ENCODE peak calls at places on chromosomes 13 and 19, in nine cellular contexts. K, Z, U, N, L, D, O, J and T are unnamed samples.

GRCh38 chr19:10260141-10260584 is 8.1 kb downstream of the MRPL4 start:
- DNase-seq in O (no peak), D (no peak), K (no peak), Z (no peak), L (no peak), U (no peak), N (no peak), J (no peak), T (peak; percentile 44)

GRCh38 chr13:48264052-48264451 is 31.0 kb downstream of the ITM2B start:
- DNase-seq in J (no peak), N (no peak), O (no peak), K (no peak), L (no peak), D (no peak), U (no peak), Z (no peak), T (no peak)

GRCh38 chr19:48480476-48481190 is 11.5 kb downstream of the CYTH2 start:
- DNase-seq in L (no peak), K (no peak), D (peak; percentile 90), U (peak; percentile 61), Z (no peak), O (no peak), N (no peak), J (no peak), T (no peak)

GRCh38 chr19:46372901-46373572 is 26.1 kb downstream of the PPP5C start:
- DNase-seq in Z (peak; percentile 64), J (no peak), D (peak; percentile 30), K (peak; percentile 74), O (peak; percentile 84), U (no peak), L (no peak), N (peak; percentile 24), T (no peak)

GRCh38 chr19:39145180-39145953 is 19.8 kb downstream of the PAK4 start:
- DNase-seq in L (no peak), O (no peak), D (no peak), N (no peak), J (no peak), U (peak; percentile 42), K (no peak), Z (no peak), T (no peak)

GRCh38 chr13:97224544-97225324 is 2.6 kb downstream of the MBNL2 start:
- DNase-seq in D (no peak), K (no peak), O (no peak), L (no peak), N (peak; percentile 85), U (no peak), J (no peak), Z (no peak), T (peak; percentile 70)

GRCh38 chr19:8445488-8446001 is 770 bp downstream of the HNRNPM start:
- DNase-seq in N (peak; percentile 80), Z (peak; percentile 76), K (no peak), J (no peak), L (no peak), O (no peak), D (peak; percentile 92), U (peak; percentile 31), T (peak; percentile 67)

GRCh38 chr19:51372021-51372648 is 319 bp downstream of the NKG7 start:
- DNase-seq in Z (no peak), D (no peak), J (no peak), O (no peak), K (no peak), N (no peak), L (no peak), U (no peak), T (no peak)

GRCh38 chr13:40155176-40155575 is 499.7 kb downstream of the COG6 start:
- DNase-seq in D (no peak), U (no peak), O (no peak), Z (no peak), L (no peak), K (no peak), J (no peak), N (no peak), T (no peak)

GRCh38 chr19:33389574-33390119 is 16.1 kb downstream of the CEBPG start:
- DNase-seq in U (no peak), D (peak; percentile 68), O (no peak), J (no peak), L (peak; percentile 12), K (no peak), Z (peak; percentile 77), N (peak; percentile 67), T (no peak)

GRCh38 chr13:113879506-113880360 is 15.9 kb upstream of the GAS6 start:
- DNase-seq in J (no peak), U (peak; percentile 4), K (no peak), Z (no peak), O (no peak), N (no peak), L (no peak), D (no peak), T (no peak)

GRCh38 chr19:19319725-19320361 is 466 bp downstream of the SUGP1 start:
- DNase-seq in L (no peak), D (peak; percentile 87), U (peak; percentile 18), N (no peak), Z (no peak), O (no peak), J (no peak), K (no peak), T (no peak)

GRCh38 chr13:51585696-51586095 is 1.4 kb downstream of the WDFY2 start:
- DNase-seq in N (no peak), U (no peak), D (no peak), K (no peak), L (no peak), O (no peak), Z (no peak), J (no peak), T (no peak)

GRCh38 chr13:68982961-68983619 is 1124.5 kb upstream of the ATXN8OS start:
- DNase-seq in O (no peak), D (peak; percentile 15), J (no peak), U (no peak), N (no peak), Z (no peak), L (no peak), K (no peak), T (no peak)

GRCh38 chr13:88919970-88920628 is 1248.9 kb downstream of the SLITRK5 start:
- DNase-seq in L (no peak), D (no peak), N (no peak), O (no peak), Z (no peak), U (no peak), K (no peak), J (peak; percentile 12), T (no peak)

GRCh38 chr13:83298636-83299035 is 583.6 kb downstream of the SLITRK1 start:
- DNase-seq in O (no peak), Z (no peak), J (no peak), L (no peak), K (no peak), D (no peak), U (no peak), N (no peak), T (no peak)

GRCh38 chr13:64480648-64481047 is 2749.5 kb downstream of the PCDH9 start:
- DNase-seq in O (no peak), N (no peak), Z (no peak), K (no peak), L (no peak), U (no peak), J (no peak), D (no peak), T (no peak)

GRCh38 chr19:46350029-46350757 is 3.3 kb downstream of the PPP5C start:
- DNase-seq in K (no peak), L (no peak), Z (no peak), O (no peak), N (no peak), J (no peak), U (no peak), D (no peak), T (no peak)

GRCh38 chr13:80244574-80244973 is 96.4 kb downstream of the SPRY2 start:
- DNase-seq in K (no peak), L (no peak), Z (no peak), J (no peak), O (no peak), N (no peak), D (no peak), U (no peak), T (no peak)

GRCh38 chr13:35914662-35915061 is 216.5 kb downstream of the DCLK1 start:
- DNase-seq in N (no peak), K (no peak), U (no peak), Z (no peak), J (no peak), O (no peak), D (no peak), L (no peak), T (no peak)

GRCh38 chr19:35495107-35496064 is 5.1 kb upstream of the KRTDAP start:
- DNase-seq in L (no peak), O (peak; percentile 81), U (peak; percentile 58), J (no peak), K (peak; percentile 77), Z (peak; percentile 83), N (no peak), D (peak; percentile 77), T (peak; percentile 70)

GRCh38 chr13:97435794-97436193 is 1.8 kb downstream of the RAP2A start:
- DNase-seq in D (no peak), U (no peak), J (no peak), L (no peak), O (no peak), K (no peak), N (no peak), Z (no peak), T (no peak)

GRCh38 chr13:67273001-67273400 is 42.9 kb upstream of the PCDH9 start:
- DNase-seq in J (no peak), O (no peak), Z (no peak), K (no peak), D (no peak), L (no peak), N (no peak), U (no peak), T (no peak)
- TF ChIP-seq EP300 in J (no peak), O (no peak), Z (no peak), K (no peak), D (no peak), L (no peak), N (no peak), U (no peak), T (no peak)

GRCh38 chr13:75421133-75421532 is 60.8 kb downstream of the TBC1D4 start:
- DNase-seq in K (no peak), J (no peak), U (no peak), Z (no peak), O (no peak), N (no peak), D (no peak), L (no peak), T (no peak)
- H3K4me1 ChIP-seq in K (no peaks in the 10 kb centered on the region), J (peaks cover 12% of the 10 kb centered on the region), U (peaks cover 14% of the 10 kb centered on the region), Z (peaks cover 27% of the 10 kb centered on the region), O (peaks cover 27% of the 10 kb centered on the region), N (peaks cover 44% of the 10 kb centered on the region), D (peaks cover 53% of the 10 kb centered on the region), L (peaks cover 22% of the 10 kb centered on the region), T (peaks cover 34% of the 10 kb centered on the region)

GRCh38 chr13:76790519-76791289 is 95.5 kb downstream of the KCTD12 start:
- DNase-seq in J (no peak), U (no peak), K (no peak), N (no peak), D (no peak), Z (no peak), L (no peak), O (no peak), T (no peak)
- TF ChIP-seq EP300 in J (no peak), U (no peak), K (no peak), N (no peak), D (no peak), Z (no peak), L (no peak), O (no peak), T (no peak)

DNA sequence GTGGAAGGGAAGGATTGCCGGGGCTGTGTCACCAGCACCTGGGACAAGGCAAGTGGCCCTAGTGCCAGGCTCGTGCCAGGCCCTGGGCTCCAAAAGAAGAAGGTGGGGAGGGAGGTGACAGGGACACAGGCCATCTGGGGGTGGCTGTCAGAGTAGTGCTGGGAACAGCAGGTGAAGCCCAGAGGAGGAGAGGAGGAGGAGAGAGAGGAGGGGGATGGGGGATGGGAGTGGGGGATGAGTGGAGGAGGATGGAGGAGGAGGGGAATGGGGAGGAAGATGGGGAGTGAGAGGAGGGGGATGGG is 18.7 kb downstream of the LSM4 start:
- DNase-seq in L (no peak), O (no peak), D (no peak), J (no peak), N (no peak), Z (no peak), K (no peak), U (no peak), T (no peak)
- H3K4me1 ChIP-seq in L (peaks cover 64% of the 10 kb centered on the region), O (peaks cover 55% of the 10 kb centered on the region), D (peaks cover 47% of the 10 kb centered on the region), J (peaks cover 22% of the 10 kb centered on the region), N (peaks cover 63% of the 10 kb centered on the region), Z (peaks cover 54% of the 10 kb centered on the region), K (peaks cover 10% of the 10 kb centered on the region), U (peaks cover 18% of the 10 kb centered on the region), T (peaks cover 70% of the 10 kb centered on the region)